ENCODE peak calls at places on chromosomes 4 and X, in ten cellular contexts. K, L, S, E, Y, I, A, X, V and B are unnamed samples.

GRCh38 chr4:82786794-82787193 is 11.8 kb downstream of the SCD5 start:
- DNase-seq in K (no peak), L (no peak), S (no peak), E (no peak), Y (no peak), I (no peak), A (no peak), X (no peak), V (no peak), B (no peak)

GRCh38 chr4:186912606-186913005 is 188.9 kb upstream of the FAT1 start:
- DNase-seq in K (no peak), L (no peak), S (no peak), E (no peak), Y (no peak), I (no peak), A (no peak), X (no peak), V (no peak), B (peak; percentile 64)

GRCh38 chr4:33063238-33063637 is 2343.1 kb downstream of the PCDH7 start:
- DNase-seq in K (no peak), L (no peak), S (no peak), E (no peak), Y (no peak), I (no peak), A (no peak), X (no peak), V (no peak), B (peak; percentile 76)

GRCh38 chr4:81746071-81746470 is 274.4 kb upstream of the RASGEF1B start:
- DNase-seq in K (no peak), L (no peak), S (no peak), E (no peak), Y (no peak), I (no peak), A (no peak), X (no peak), V (no peak), B (no peak)

GRCh38 chr4:23166919-23167318 is 474.2 kb downstream of the GBA3 start:
- DNase-seq in K (no peak), L (no peak), S (no peak), E (no peak), Y (no peak), I (no peak), A (no peak), X (no peak), V (no peak), B (no peak)

GRCh38 chr4:42018451-42018850 is 28.1 kb downstream of the SLC30A9 start:
- DNase-seq in K (no peak), L (no peak), S (no peak), E (no peak), Y (no peak), I (no peak), A (no peak), X (no peak), V (no peak), B (peak; percentile 8)

GRCh38 chrX:46251755-46252154 is 293.5 kb downstream of the ZNF674 start:
- DNase-seq in K (no peak), L (no peak), S (no peak), E (no peak), Y (no peak), I (no peak), A (peak; percentile 66), X (no peak), V (no peak), B (peak; percentile 51)

GRCh38 chrX:91434351-91435168 is at the start of gene PABPC5:
- DNase-seq in K (no peak), L (peak; percentile 79), S (peak; percentile 92), E (peak; percentile 88), Y (peak; percentile 68), I (peak; percentile 93), A (peak; percentile 0), X (no peak), V (peak; percentile 46), B (peak; percentile 76)

DNA sequence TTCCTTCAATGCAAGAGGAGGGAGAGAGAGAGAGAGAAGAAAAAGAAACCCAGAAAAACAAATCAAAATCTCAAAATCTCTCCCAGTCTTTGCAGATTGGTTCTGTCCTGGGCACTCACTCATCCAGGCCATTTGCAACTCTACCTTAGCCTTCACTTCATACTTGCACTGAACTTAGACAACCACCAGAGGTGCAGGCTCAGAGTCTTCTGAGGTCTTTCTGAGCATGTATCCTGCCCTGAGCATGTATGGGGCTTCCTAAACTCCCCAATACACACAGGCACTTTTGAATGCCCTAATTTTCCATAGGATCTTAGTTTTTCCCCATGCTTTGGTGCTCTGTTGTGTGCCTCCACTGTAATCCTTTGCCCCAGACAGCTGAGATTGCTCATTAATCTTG is 2.9 kb downstream of the CFI start:
- DNase-seq in K (no peak), L (no peak), S (no peak), E (no peak), Y (no peak), I (no peak), A (no peak), X (no peak), V (no peak), B (no peak)
- H3K4me1 ChIP-seq in K (no peaks in the 10 kb centered on the region), L (no peaks in the 10 kb centered on the region), S (no peaks in the 10 kb centered on the region), E (no peaks in the 10 kb centered on the region), Y (peaks cover 5% of the 10 kb centered on the region), I (no peaks in the 10 kb centered on the region), A (no peaks in the 10 kb centered on the region), X (no peaks in the 10 kb centered on the region), V (no peaks in the 10 kb centered on the region), B (peaks cover 5% of the 10 kb centered on the region)

GRCh38 chrX:10633722-10634121 is 13.3 kb upstream of the MID1 start:
- DNase-seq in K (no peak), L (no peak), S (no peak), E (no peak), Y (no peak), I (peak; percentile 74), A (peak; percentile 90), X (no peak), V (no peak), B (peak; percentile 94)
- H3K27ac ChIP-seq in K (no peak overlapping the region), L (no peak overlapping the region), S (no peak overlapping the region), E (no peak overlapping the region), Y (no peak overlapping the region), I (peak overlapping the region; percentile 29), A (peak overlapping the region; percentile 98), X (no peak overlapping the region), V (no peak overlapping the region), B (peak overlapping the region; percentile 94)

GRCh38 chrX:24870143-24870542 is 145.6 kb downstream of the ARX start:
- DNase-seq in K (no peak), L (no peak), S (no peak), E (no peak), Y (no peak), I (no peak), A (no peak), X (no peak), V (no peak), B (peak; percentile 75)

GRCh38 chrX:24877854-24878650 is 137.7 kb downstream of the ARX start:
- DNase-seq in K (no peak), L (no peak), S (no peak), E (no peak), Y (no peak), I (no peak), A (no peak), X (no peak), V (no peak), B (peak; percentile 20)

GRCh38 chrX:24876782-24877315 is 138.9 kb downstream of the ARX start:
- DNase-seq in K (no peak), L (no peak), S (no peak), E (no peak), Y (no peak), I (no peak), A (no peak), X (no peak), V (no peak), B (no peak)

GRCh38 chrX:24879679-24880078 is 136.1 kb downstream of the ARX start:
- DNase-seq in K (no peak), L (no peak), S (no peak), E (no peak), Y (no peak), I (no peak), A (no peak), X (no peak), V (no peak), B (no peak)

DNA sequence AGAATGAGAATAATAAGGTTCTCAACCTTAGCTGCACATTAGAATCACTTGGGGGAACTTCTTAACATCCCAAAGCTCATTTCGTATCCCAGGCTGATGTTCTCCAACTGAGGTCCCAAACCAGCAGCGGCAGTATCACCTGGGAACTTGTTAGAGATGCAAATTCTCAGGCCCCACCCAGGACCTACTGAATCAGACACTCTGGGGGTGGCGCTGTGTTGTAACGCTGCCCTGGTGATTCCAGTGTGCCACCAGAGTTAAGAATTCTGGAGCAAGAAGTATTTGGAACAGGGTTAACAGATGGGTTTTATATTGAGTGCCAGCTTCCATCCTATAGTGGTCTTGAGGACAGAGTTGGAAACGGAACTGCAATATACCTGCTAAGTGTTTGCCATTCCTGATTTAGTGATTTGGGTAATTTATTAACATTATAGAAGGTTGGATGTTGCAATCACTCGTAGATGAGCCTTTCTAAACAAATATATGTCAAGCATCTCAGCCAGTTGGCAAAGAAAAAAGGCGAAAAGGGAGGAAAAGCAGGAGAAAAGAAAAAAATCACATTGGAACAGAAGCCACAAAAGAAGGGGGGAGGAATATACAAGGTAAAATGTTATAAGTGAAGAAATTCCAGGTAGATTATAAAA is 141.0 kb downstream of the ARX start:
- DNase-seq in K (no peak), L (no peak), S (no peak), E (no peak), Y (no peak), I (no peak), A (no peak), X (no peak), V (no peak), B (no peak)
- H3K4me1 ChIP-seq in K (no peaks in the 10 kb centered on the region), L (peaks cover 4% of the 10 kb centered on the region), S (no peaks in the 10 kb centered on the region), E (no peaks in the 10 kb centered on the region), Y (no peaks in the 10 kb centered on the region), I (peaks cover 7% of the 10 kb centered on the region), A (no peaks in the 10 kb centered on the region), X (no peaks in the 10 kb centered on the region), V (no peaks in the 10 kb centered on the region), B (peaks cover 2% of the 10 kb centered on the region)

GRCh38 chr4:55439023-55439422 is 43.3 kb downstream of the TMEM165 start:
- DNase-seq in K (no peak), L (no peak), S (no peak), E (no peak), Y (no peak), I (no peak), A (no peak), X (no peak), V (no peak), B (no peak)

GRCh38 chr4:55440786-55441185 is 45.0 kb downstream of the TMEM165 start:
- DNase-seq in K (no peak), L (no peak), S (no peak), E (no peak), Y (no peak), I (no peak), A (no peak), X (no peak), V (no peak), B (no peak)

GRCh38 chr4:55437356-55437796 is 41.6 kb downstream of the TMEM165 start:
- DNase-seq in K (no peak), L (no peak), S (no peak), E (no peak), Y (no peak), I (no peak), A (no peak), X (no peak), V (peak; percentile 39), B (peak; percentile 49)

GRCh38 chr4:55437823-55438222 is 42.1 kb downstream of the TMEM165 start:
- DNase-seq in K (no peak), L (no peak), S (no peak), E (no peak), Y (no peak), I (no peak), A (no peak), X (no peak), V (no peak), B (no peak)

DNA sequence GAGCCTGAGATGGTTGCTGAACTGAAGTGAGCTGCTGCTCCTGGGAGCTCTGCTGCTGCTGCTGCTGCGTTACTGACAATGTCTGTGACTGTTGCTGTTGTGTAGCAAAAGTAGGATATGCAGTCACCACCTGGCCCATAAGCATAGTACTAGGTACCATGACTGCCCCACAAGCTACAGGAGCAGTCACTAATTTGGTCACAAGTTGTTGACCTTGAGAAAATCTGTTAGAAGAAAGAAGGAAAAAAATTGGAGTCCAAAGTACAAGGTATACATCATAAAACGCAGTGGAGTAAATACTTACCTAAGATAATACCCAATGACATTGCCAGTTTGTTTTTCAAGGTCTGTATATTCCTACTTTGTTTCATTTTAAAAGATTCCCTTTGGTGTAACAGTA is 42.6 kb downstream of the TMEM165 start:
- DNase-seq in K (no peak), L (no peak), S (no peak), E (no peak), Y (no peak), I (no peak), A (no peak), X (no peak), V (no peak), B (no peak)
- H3K27ac ChIP-seq in K (no peak overlapping the region), L (no peak overlapping the region), S (no peak overlapping the region), E (no peak overlapping the region), Y (no peak overlapping the region), I (no peak overlapping the region), A (no peak overlapping the region), X (no peak overlapping the region), V (peak overlapping the region; percentile 51), B (no peak overlapping the region)